ENCODE peak calls at places on chromosome 22, in four cellular contexts. One of them, this sample, is unnamed.

GRCh38 chr22:17867160-17867785 is 93.0 kb upstream of the BID start:
- DNase-seq in GM19239: no peak
- DNase-seq in lower lobe of right lung: no peak
- DNase-seq in HS-27A: no peak
- DNase-seq in this sample: peak

GRCh38 chr22:21043856-21044535 is 1.8 kb upstream of the LRRC74B start:
- DNase-seq in HS-27A: no peak
- DNase-seq in GM19239: no peak
- DNase-seq in lower lobe of right lung: peak
- DNase-seq in this sample: no peak

GRCh38 chr22:30868663-30869385 is 99.8 kb downstream of the MORC2 start:
- DNase-seq in lower lobe of right lung: peak
- DNase-seq in HS-27A: no peak
- DNase-seq in GM19239: no peak
- DNase-seq in this sample: peak

GRCh38 chr22:33076368-33076767 is 18.2 kb upstream of the SYN3 start:
- DNase-seq in HS-27A: no peak
- DNase-seq in lower lobe of right lung: no peak
- DNase-seq in GM19239: no peak
- DNase-seq in this sample: no peak

GRCh38 chr22:45717787-45718186 is 46.2 kb downstream of the ATXN10 start:
- DNase-seq in lower lobe of right lung: no peak
- DNase-seq in GM19239: no peak
- DNase-seq in HS-27A: peak
- DNase-seq in this sample: peak

GRCh38 chr22:39520874-39521857 is 804 bp downstream of the ATF4 start:
- DNase-seq in HS-27A: no peak
- DNase-seq in GM19239: no peak
- DNase-seq in lower lobe of right lung: peak
- DNase-seq in this sample: peak

GRCh38 chr22:26432619-26433311 is 3.7 kb downstream of the ASPHD2 start:
- DNase-seq in lower lobe of right lung: no peak
- DNase-seq in GM19239: peak
- DNase-seq in HS-27A: no peak
- DNase-seq in this sample: no peak

GRCh38 chr22:31085493-31085824 is 4.3 kb downstream of the SMTN start:
- DNase-seq in HS-27A: no peak
- DNase-seq in lower lobe of right lung: no peak
- DNase-seq in GM19239: peak
- DNase-seq in this sample: no peak

GRCh38 chr22:35357883-35358621 is 22.8 kb upstream of the HMOX1 start:
- DNase-seq in GM19239: no peak
- DNase-seq in lower lobe of right lung: no peak
- DNase-seq in HS-27A: no peak
- DNase-seq in this sample: peak

GRCh38 chr22:32075997-32076725 is 33.1 kb downstream of the SLC5A1 start:
- DNase-seq in HS-27A: no peak
- DNase-seq in GM19239: no peak
- DNase-seq in lower lobe of right lung: no peak
- DNase-seq in this sample: no peak

GRCh38 chr22:22810018-22810427 is 77.6 kb upstream of the IGLL5 start:
- DNase-seq in HS-27A: no peak
- DNase-seq in GM19239: no peak
- DNase-seq in lower lobe of right lung: peak
- DNase-seq in this sample: peak

This sample was measured in dermis blood vessel endothelial cell.